ENCODE peak calls at places on chromosome 13, in nine cellular contexts. One of them, this sample, is unnamed.

GRCh38 chr13:94764576-94765321 is 52.4 kb upstream of the SOX21 start:
- DNase-seq in mucosa of descending colon: no peak
- DNase-seq in adrenal gland: no peak
- DNase-seq in omental fat pad: no peak
- DNase-seq in B cell: no peak
- DNase-seq in choroid plexus epithelial cell: no peak
- DNase-seq in AG04450: no peak
- DNase-seq in Calu3: no peak
- DNase-seq in psoas muscle: no peak
- DNase-seq in this sample: no peak

GRCh38 chr13:39016789-39017188 is 21.1 kb downstream of the PROSER1 start:
- DNase-seq in mucosa of descending colon: peak; percentile 41
- DNase-seq in adrenal gland: no peak
- DNase-seq in omental fat pad: no peak
- DNase-seq in B cell: no peak
- DNase-seq in choroid plexus epithelial cell: peak; percentile 74
- DNase-seq in AG04450: no peak
- DNase-seq in Calu3: no peak
- DNase-seq in psoas muscle: no peak
- DNase-seq in this sample: no peak

GRCh38 chr13:25732146-25732865 is 319.5 kb downstream of the SHISA2 start:
- DNase-seq in mucosa of descending colon: no peak
- DNase-seq in adrenal gland: no peak
- DNase-seq in omental fat pad: no peak
- DNase-seq in B cell: no peak
- DNase-seq in choroid plexus epithelial cell: peak; percentile 71
- DNase-seq in AG04450: no peak
- DNase-seq in Calu3: no peak
- DNase-seq in psoas muscle: no peak
- DNase-seq in this sample: no peak

GRCh38 chr13:21798181-21798580 is 127.3 kb downstream of the FGF9 start:
- DNase-seq in mucosa of descending colon: no peak
- DNase-seq in adrenal gland: no peak
- DNase-seq in omental fat pad: no peak
- DNase-seq in B cell: no peak
- DNase-seq in choroid plexus epithelial cell: no peak
- DNase-seq in AG04450: no peak
- DNase-seq in Calu3: no peak
- DNase-seq in psoas muscle: no peak
- DNase-seq in this sample: no peak

GRCh38 chr13:77143325-77143907 is 116.5 kb upstream of the FBXL3 start:
- DNase-seq in mucosa of descending colon: no peak
- DNase-seq in adrenal gland: no peak
- DNase-seq in omental fat pad: no peak
- DNase-seq in B cell: no peak
- DNase-seq in choroid plexus epithelial cell: peak; percentile 82
- DNase-seq in AG04450: no peak
- DNase-seq in Calu3: peak; percentile 1
- DNase-seq in psoas muscle: no peak
- DNase-seq in this sample: no peak

GRCh38 chr13:32298695-32299094 is 16.5 kb downstream of the ZAR1L start:
- DNase-seq in mucosa of descending colon: no peak
- DNase-seq in adrenal gland: no peak
- DNase-seq in omental fat pad: no peak
- DNase-seq in B cell: no peak
- DNase-seq in choroid plexus epithelial cell: no peak
- DNase-seq in AG04450: no peak
- DNase-seq in Calu3: no peak
- DNase-seq in psoas muscle: no peak
- DNase-seq in this sample: no peak

GRCh38 chr13:21579754-21580316 is 24.1 kb downstream of the MICU2 start:
- DNase-seq in mucosa of descending colon: no peak
- DNase-seq in adrenal gland: no peak
- DNase-seq in omental fat pad: no peak
- DNase-seq in B cell: no peak
- DNase-seq in choroid plexus epithelial cell: no peak
- DNase-seq in AG04450: no peak
- DNase-seq in Calu3: no peak
- DNase-seq in psoas muscle: no peak
- DNase-seq in this sample: no peak

GRCh38 chr13:34257980-34258379 is 440.0 kb downstream of the RFC3 start:
- DNase-seq in mucosa of descending colon: no peak
- DNase-seq in adrenal gland: no peak
- DNase-seq in omental fat pad: no peak
- DNase-seq in B cell: no peak
- DNase-seq in choroid plexus epithelial cell: no peak
- DNase-seq in AG04450: no peak
- DNase-seq in Calu3: no peak
- DNase-seq in psoas muscle: no peak
- DNase-seq in this sample: no peak

GRCh38 chr13:31663880-31664585 is 75.3 kb upstream of the RXFP2 start:
- DNase-seq in mucosa of descending colon: no peak
- DNase-seq in adrenal gland: no peak
- DNase-seq in omental fat pad: no peak
- DNase-seq in B cell: no peak
- DNase-seq in choroid plexus epithelial cell: no peak
- DNase-seq in AG04450: no peak
- DNase-seq in Calu3: no peak
- DNase-seq in psoas muscle: no peak
- DNase-seq in this sample: no peak

GRCh38 chr13:75365724-75366173 is 116.2 kb downstream of the TBC1D4 start:
- DNase-seq in mucosa of descending colon: no peak
- DNase-seq in adrenal gland: no peak
- DNase-seq in omental fat pad: no peak
- DNase-seq in B cell: no peak
- DNase-seq in choroid plexus epithelial cell: peak; percentile 72
- DNase-seq in AG04450: peak; percentile 29
- DNase-seq in Calu3: no peak
- DNase-seq in psoas muscle: no peak
- DNase-seq in this sample: no peak
- TF ChIP-seq CTCF in mucosa of descending colon: no peak
- TF ChIP-seq CTCF in adrenal gland: peak; percentile 8
- TF ChIP-seq CTCF in omental fat pad: no peak
- TF ChIP-seq CTCF in B cell: no peak
- TF ChIP-seq CTCF in choroid plexus epithelial cell: peak; percentile 28
- TF ChIP-seq CTCF in AG04450: peak; percentile 13
- TF ChIP-seq CTCF in Calu3: no peak
- TF ChIP-seq CTCF in psoas muscle: peak; percentile 21
- TF ChIP-seq CTCF in this sample: peak; percentile 34

GRCh38 chr13:20188649-20189553 is 3.8 kb downstream of the GJB2 start:
- DNase-seq in mucosa of descending colon: peak; percentile 50
- DNase-seq in adrenal gland: no peak
- DNase-seq in omental fat pad: no peak
- DNase-seq in B cell: no peak
- DNase-seq in choroid plexus epithelial cell: no peak
- DNase-seq in AG04450: no peak
- DNase-seq in Calu3: no peak
- DNase-seq in psoas muscle: no peak
- DNase-seq in this sample: no peak
- TF ChIP-seq CTCF in mucosa of descending colon: no peak
- TF ChIP-seq CTCF in adrenal gland: no peak
- TF ChIP-seq CTCF in omental fat pad: no peak
- TF ChIP-seq CTCF in B cell: no peak
- TF ChIP-seq CTCF in choroid plexus epithelial cell: peak; percentile 13
- TF ChIP-seq CTCF in AG04450: peak; percentile 20
- TF ChIP-seq CTCF in Calu3: no peak
- TF ChIP-seq CTCF in psoas muscle: no peak
- TF ChIP-seq CTCF in this sample: peak; percentile 44

DNA sequence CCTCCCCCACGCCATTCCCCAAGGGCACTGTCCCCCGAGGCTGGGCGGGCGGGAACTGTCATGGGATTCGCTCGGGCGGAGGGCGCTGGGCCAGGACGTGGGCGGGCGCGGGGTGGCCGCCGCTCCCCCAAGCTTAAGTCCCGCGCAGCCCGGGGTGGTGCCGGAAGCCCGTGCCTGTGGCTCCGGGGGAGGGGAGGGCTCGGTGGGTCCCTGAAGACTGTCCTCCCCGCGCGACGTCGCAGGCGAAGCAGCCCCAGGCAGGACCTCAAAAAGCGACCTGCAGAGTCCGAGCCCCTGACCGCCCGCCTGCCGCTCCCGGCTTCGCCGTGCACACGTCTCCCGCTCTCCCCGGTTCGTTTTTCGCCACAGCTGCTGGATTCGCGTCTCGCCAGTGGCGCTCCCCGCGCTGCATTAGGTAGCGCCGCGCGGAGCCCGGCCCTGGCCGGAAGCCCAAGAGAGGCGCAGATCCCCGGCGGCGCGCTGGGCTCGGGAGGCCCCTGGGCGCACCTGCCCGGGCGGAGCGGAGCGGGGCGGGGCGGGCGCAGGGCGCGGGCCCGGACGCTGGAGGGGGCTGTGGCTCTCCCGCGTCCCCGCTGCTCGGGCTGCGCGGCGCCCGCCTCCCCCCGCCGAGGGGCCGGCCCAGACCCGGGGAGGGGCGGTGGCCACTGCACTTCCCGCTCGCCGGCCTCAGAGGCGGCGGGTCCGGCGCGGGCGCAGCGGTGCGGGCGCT is at the start of gene FARP1:
- DNase-seq in mucosa of descending colon: peak; percentile 78
- DNase-seq in adrenal gland: peak; percentile 80
- DNase-seq in omental fat pad: no peak
- DNase-seq in B cell: peak; percentile 60
- DNase-seq in choroid plexus epithelial cell: peak; percentile 69
- DNase-seq in AG04450: no peak
- DNase-seq in Calu3: peak; percentile 77
- DNase-seq in psoas muscle: peak; percentile 81
- DNase-seq in this sample: peak; percentile 91
- TF ChIP-seq CTCF in mucosa of descending colon: peak; percentile 57
- TF ChIP-seq CTCF in adrenal gland: no peak
- TF ChIP-seq CTCF in omental fat pad: no peak
- TF ChIP-seq CTCF in B cell: no peak
- TF ChIP-seq CTCF in choroid plexus epithelial cell: no peak
- TF ChIP-seq CTCF in AG04450: peak; percentile 15
- TF ChIP-seq CTCF in Calu3: no peak
- TF ChIP-seq CTCF in psoas muscle: peak; percentile 47
- TF ChIP-seq CTCF in this sample: peak; percentile 52

DNA sequence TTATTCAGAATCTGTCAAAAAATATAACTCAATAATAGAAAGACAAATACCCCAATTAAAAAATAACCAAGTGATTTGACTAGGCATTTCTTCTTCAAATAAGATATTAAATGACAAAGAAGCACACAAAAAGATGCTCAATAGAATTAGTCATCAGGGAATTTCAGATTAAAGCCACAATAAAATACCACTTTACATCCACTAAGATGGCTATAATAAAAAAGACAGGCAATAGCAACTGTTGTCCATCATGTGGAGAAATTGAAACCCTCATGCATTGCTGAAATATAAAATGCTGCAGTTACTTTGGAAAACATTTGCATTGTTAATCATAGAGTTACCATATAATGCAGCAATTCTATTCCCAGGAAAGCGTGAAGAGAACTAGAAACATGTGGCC is 605.4 kb upstream of the SLITRK1 start:
- DNase-seq in mucosa of descending colon: no peak
- DNase-seq in adrenal gland: no peak
- DNase-seq in omental fat pad: no peak
- DNase-seq in B cell: no peak
- DNase-seq in choroid plexus epithelial cell: no peak
- DNase-seq in AG04450: no peak
- DNase-seq in Calu3: no peak
- DNase-seq in psoas muscle: no peak
- DNase-seq in this sample: no peak
- TF ChIP-seq CTCF in mucosa of descending colon: no peak
- TF ChIP-seq CTCF in adrenal gland: no peak
- TF ChIP-seq CTCF in omental fat pad: no peak
- TF ChIP-seq CTCF in B cell: no peak
- TF ChIP-seq CTCF in choroid plexus epithelial cell: no peak
- TF ChIP-seq CTCF in AG04450: no peak
- TF ChIP-seq CTCF in Calu3: no peak
- TF ChIP-seq CTCF in psoas muscle: no peak
- TF ChIP-seq CTCF in this sample: no peak

DNA sequence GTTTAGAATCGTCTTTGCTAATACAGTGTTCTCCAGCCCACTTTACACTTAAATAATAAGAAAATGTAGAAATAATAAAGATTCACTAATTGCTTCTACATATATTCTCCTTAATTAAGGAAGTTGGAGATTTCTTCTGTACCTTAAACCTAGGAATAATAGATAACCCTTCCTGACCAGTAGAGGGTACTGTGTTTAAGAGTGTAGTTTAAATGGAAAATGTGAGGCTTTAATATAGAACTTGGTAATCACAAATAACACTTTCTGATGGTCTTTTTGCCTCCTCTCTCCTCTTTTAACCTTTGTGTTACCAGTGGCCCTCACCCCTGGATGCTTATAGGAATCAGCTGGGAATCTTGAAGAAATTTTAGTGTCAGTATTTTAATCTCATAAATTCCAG is 20.7 kb downstream of the POMP start:
- DNase-seq in mucosa of descending colon: no peak
- DNase-seq in adrenal gland: no peak
- DNase-seq in omental fat pad: no peak
- DNase-seq in B cell: no peak
- DNase-seq in choroid plexus epithelial cell: peak; percentile 55
- DNase-seq in AG04450: no peak
- DNase-seq in Calu3: no peak
- DNase-seq in psoas muscle: no peak
- DNase-seq in this sample: no peak
- TF ChIP-seq CTCF in mucosa of descending colon: no peak
- TF ChIP-seq CTCF in adrenal gland: peak; percentile 50
- TF ChIP-seq CTCF in omental fat pad: no peak
- TF ChIP-seq CTCF in B cell: no peak
- TF ChIP-seq CTCF in choroid plexus epithelial cell: peak; percentile 52
- TF ChIP-seq CTCF in AG04450: peak; percentile 51
- TF ChIP-seq CTCF in Calu3: no peak
- TF ChIP-seq CTCF in psoas muscle: peak; percentile 26
- TF ChIP-seq CTCF in this sample: peak; percentile 61

DNA sequence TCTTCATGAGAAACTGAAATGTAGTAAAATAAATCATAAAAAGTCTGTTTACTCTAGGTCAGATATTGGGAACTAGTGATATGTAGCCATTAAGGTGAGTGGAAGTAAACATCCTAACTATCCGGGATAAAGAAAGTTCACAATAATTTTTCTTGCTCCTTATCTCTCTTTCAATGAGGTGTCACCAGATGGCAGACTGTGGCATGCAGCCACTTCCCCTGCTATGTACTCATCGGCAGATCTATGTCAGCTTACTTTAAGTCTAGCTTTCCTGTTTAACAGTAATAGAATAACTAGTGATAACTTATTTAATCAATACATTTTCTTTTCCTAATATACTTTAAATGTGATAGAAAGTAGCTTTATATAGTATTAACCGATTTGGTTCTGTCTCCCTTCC is 181.9 kb downstream of the NDFIP2 start:
- DNase-seq in mucosa of descending colon: peak; percentile 46
- DNase-seq in adrenal gland: peak; percentile 15
- DNase-seq in omental fat pad: no peak
- DNase-seq in B cell: no peak
- DNase-seq in choroid plexus epithelial cell: peak; percentile 9
- DNase-seq in AG04450: no peak
- DNase-seq in Calu3: no peak
- DNase-seq in psoas muscle: peak; percentile 53
- DNase-seq in this sample: no peak
- TF ChIP-seq CTCF in mucosa of descending colon: no peak
- TF ChIP-seq CTCF in adrenal gland: no peak
- TF ChIP-seq CTCF in omental fat pad: no peak
- TF ChIP-seq CTCF in B cell: no peak
- TF ChIP-seq CTCF in choroid plexus epithelial cell: no peak
- TF ChIP-seq CTCF in AG04450: no peak
- TF ChIP-seq CTCF in Calu3: no peak
- TF ChIP-seq CTCF in psoas muscle: no peak
- TF ChIP-seq CTCF in this sample: no peak

GRCh38 chr13:27194895-27195764 is 23.5 kb upstream of the USP12 start:
- DNase-seq in mucosa of descending colon: no peak
- DNase-seq in adrenal gland: peak; percentile 16
- DNase-seq in omental fat pad: no peak
- DNase-seq in B cell: no peak
- DNase-seq in choroid plexus epithelial cell: peak; percentile 79
- DNase-seq in AG04450: no peak
- DNase-seq in Calu3: peak; percentile 40
- DNase-seq in psoas muscle: no peak
- DNase-seq in this sample: no peak
- TF ChIP-seq CTCF in mucosa of descending colon: no peak
- TF ChIP-seq CTCF in adrenal gland: no peak
- TF ChIP-seq CTCF in omental fat pad: no peak
- TF ChIP-seq CTCF in B cell: no peak
- TF ChIP-seq CTCF in choroid plexus epithelial cell: no peak
- TF ChIP-seq CTCF in AG04450: no peak
- TF ChIP-seq CTCF in Calu3: no peak
- TF ChIP-seq CTCF in psoas muscle: no peak
- TF ChIP-seq CTCF in this sample: no peak

This sample was measured in type B pancreatic cell.